ENCODE peak calls at places on chromosomes 2 and 18, in nine cellular contexts. U is heart left ventricle; Y is amniotic epithelial cell; L is stimulated activated CD8-positive, alpha-beta memory T cell treated with anti-CD3 and anti-CD28 coated beads, Interleukin-15, amount 100 ng/mL, for 4 hours; P is suprapubic skin; E is central memory CD4-positive, alpha-beta T cell; J is NCI-H446 treated with DMSO at 0.1 percent for 48 hours; A is HFFc6; M is DMS153. B is an unnamed sample.

GRCh38 chr2:119282139-119282965 is 58.7 kb downstream of the STEAP3 start:
- DNase-seq in M (no peak), E (no peak), U (no peak), J (no peak), Y (no peak), A (no peak), P (no peak), L (no peak), B (no peak)

GRCh38 chr2:109612991-109613921 is 510 bp downstream of the SEPTIN10 start:
- DNase-seq in L (no peak), M (no peak), E (no peak), Y (peak; percentile 59), A (peak; percentile 41), J (no peak), P (peak; percentile 83), U (peak; percentile 82), B (peak; percentile 36)

GRCh38 chr18:8715599-8715998 is 10.2 kb downstream of the MTCL1 start:
- DNase-seq in E (no peak), P (no peak), J (no peak), M (no peak), Y (no peak), L (no peak), U (no peak), A (no peak), B (no peak)

GRCh38 chr2:38856165-38856564 is 19.6 kb downstream of the DHX57 start:
- DNase-seq in P (no peak), L (no peak), E (no peak), A (no peak), U (no peak), Y (peak; percentile 75), M (no peak), J (no peak), B (no peak)

GRCh38 chr2:62661263-62661635 is 44.3 kb upstream of the EHBP1 start:
- DNase-seq in Y (no peak), P (no peak), M (no peak), A (no peak), E (no peak), L (no peak), U (no peak), J (no peak), B (no peak)

GRCh38 chr2:161379740-161380139 is 36.4 kb upstream of the TBR1 start:
- DNase-seq in A (no peak), P (no peak), U (peak; percentile 76), L (no peak), E (no peak), J (no peak), M (no peak), Y (no peak), B (no peak)

GRCh38 chr2:80560298-80560697 is 255.7 kb upstream of the LRRTM1 start:
- DNase-seq in M (no peak), Y (no peak), U (no peak), L (no peak), J (no peak), P (no peak), E (no peak), A (no peak), B (peak; percentile 48)

GRCh38 chr2:238169021-238169707 is 10.4 kb downstream of the ERFE start:
- DNase-seq in E (no peak), M (peak; percentile 34), U (no peak), P (no peak), Y (peak; percentile 92), L (no peak), J (no peak), A (peak; percentile 85), B (no peak)

GRCh38 chr2:53545159-53546055 is 222.2 kb upstream of the CHAC2 start:
- DNase-seq in P (no peak), Y (no peak), J (peak; percentile 98), E (no peak), U (no peak), M (no peak), A (no peak), L (no peak), B (peak; percentile 69)

GRCh38 chr2:159925975-159926374 is 128.0 kb upstream of the CD302 start:
- DNase-seq in U (no peak), L (no peak), P (no peak), A (no peak), J (no peak), Y (no peak), E (no peak), M (peak; percentile 23), B (peak; percentile 75)

GRCh38 chr2:36663851-36664715 is 32.4 kb upstream of the VIT start:
- DNase-seq in E (peak; percentile 30), J (peak; percentile 63), Y (peak; percentile 78), M (peak; percentile 33), U (no peak), P (no peak), L (no peak), A (peak; percentile 81), B (peak; percentile 64)